ENCODE peak calls at places on chromosome 5, in eight cellular contexts. V is ecto neural progenitor cell, Z is T-cell, Q is GM23248, B is NCI-H774, U is Right ventricle myocardium superior, F is dorsolateral prefrontal cortex, T is hypothalamus. H is an unnamed sample.

GRCh38 chr5:28488752-28489151 is 1450.4 kb upstream of the CDH9 start:
- DNase-seq in V (no peak), Z (no peak), Q (no peak), B (no peak), U (no peak), F (no peak), T (no peak), H (no peak)

GRCh38 chr5:146041180-146041789 is 64.1 kb downstream of the PLAC8L1 start:
- DNase-seq in V (no peak), Z (no peak), Q (peak; percentile 35), B (no peak), U (no peak), F (no peak), T (no peak), H (no peak)

GRCh38 chr5:172006378-172007152 is at the start of gene FBXW11:
- DNase-seq in V (peak; percentile 96), Z (peak; percentile 93), Q (peak; percentile 99), B (peak; percentile 94), U (peak; percentile 98), F (peak; percentile 97), T (peak; percentile 92), H (peak; percentile 93)

GRCh38 chr5:14263700-14264099 is 120.6 kb downstream of the TRIO start:
- DNase-seq in V (no peak), Z (no peak), Q (no peak), B (no peak), U (no peak), F (no peak), T (no peak), H (no peak)

GRCh38 chr5:13985736-13986418 is 41.4 kb upstream of the DNAH5 start:
- DNase-seq in V (no peak), Z (no peak), Q (peak; percentile 83), B (no peak), U (no peak), F (no peak), T (no peak), H (no peak)

GRCh38 chr5:158435161-158435616 is 576.2 kb upstream of the CLINT1 start:
- DNase-seq in V (no peak), Z (no peak), Q (peak; percentile 58), B (no peak), U (no peak), F (no peak), T (no peak), H (no peak)

GRCh38 chr5:125612356-125613149 is 810.7 kb upstream of the GRAMD2B start:
- DNase-seq in V (no peak), Z (no peak), Q (no peak), B (peak; percentile 70), U (no peak), F (peak; percentile 46), T (peak; percentile 1), H (no peak)

GRCh38 chr5:160133918-160134304 is 14.7 kb upstream of the PWWP2A start:
- DNase-seq in V (no peak), Z (no peak), Q (no peak), B (no peak), U (no peak), F (no peak), T (no peak), H (no peak)

GRCh38 chr5:34534237-34535108 is 121.7 kb upstream of the RAI14 start:
- DNase-seq in V (no peak), Z (no peak), Q (peak; percentile 92), B (no peak), U (no peak), F (no peak), T (no peak), H (no peak)

GRCh38 chr5:156328176-156328575 is 1.2 kb downstream of the SGCD start:
- DNase-seq in V (no peak), Z (no peak), Q (peak; percentile 48), B (no peak), U (no peak), F (no peak), T (no peak), H (no peak)

GRCh38 chr5:178290376-178290775 is 57.8 kb upstream of the PHYKPL start:
- DNase-seq in V (no peak), Z (no peak), Q (no peak), B (no peak), U (peak; percentile 17), F (no peak), T (no peak), H (no peak)

GRCh38 chr5:88690619-88691560 is 192.1 kb downstream of the MEF2C start:
- DNase-seq in V (peak; percentile 85), Z (peak; percentile 46), Q (peak; percentile 84), B (peak; percentile 69), U (peak; percentile 78), F (peak; percentile 89), T (peak; percentile 64), H (no peak)

GRCh38 chr5:180605554-180606214 is 14.4 kb upstream of the SCGB3A1 start:
- DNase-seq in V (peak; percentile 70), Z (peak; percentile 26), Q (peak; percentile 57), B (peak; percentile 17), U (peak; percentile 16), F (no peak), T (no peak), H (no peak)

GRCh38 chr5:84783003-84783402 is 398.3 kb upstream of the EDIL3 start:
- DNase-seq in V (no peak), Z (no peak), Q (no peak), B (no peak), U (no peak), F (no peak), T (no peak), H (no peak)

GRCh38 chr5:125668904-125669303 is 754.3 kb upstream of the GRAMD2B start:
- DNase-seq in V (no peak), Z (no peak), Q (no peak), B (peak; percentile 40), U (no peak), F (no peak), T (no peak), H (no peak)

GRCh38 chr5:132733499-132734148 is 3.7 kb downstream of the KIF3A start:
- DNase-seq in V (no peak), Z (no peak), Q (no peak), B (no peak), U (no peak), F (no peak), T (no peak), H (no peak)

GRCh38 chr5:142531977-142532376 is 153.9 kb downstream of the FGF1 start:
- DNase-seq in V (no peak), Z (no peak), Q (no peak), B (no peak), U (no peak), F (no peak), T (no peak), H (no peak)

GRCh38 chr5:97544279-97545077 is 361.4 kb upstream of the RIOK2 start:
- DNase-seq in V (no peak), Z (no peak), Q (peak; percentile 49), B (no peak), U (no peak), F (no peak), T (no peak), H (no peak)

GRCh38 chr5:40831346-40832210 is 3.4 kb downstream of the RPL37 start:
- DNase-seq in V (no peak), Z (no peak), Q (no peak), B (no peak), U (no peak), F (no peak), T (no peak), H (no peak)

GRCh38 chr5:126464959-126465358 is 41.8 kb downstream of the GRAMD2B start:
- DNase-seq in V (no peak), Z (no peak), Q (no peak), B (peak; percentile 79), U (no peak), F (no peak), T (no peak), H (no peak)

GRCh38 chr5:137217599-137218200 is 281.4 kb downstream of the SPOCK1 start:
- DNase-seq in V (no peak), Z (no peak), Q (peak; percentile 58), B (no peak), U (no peak), F (no peak), T (no peak), H (no peak)

GRCh38 chr5:132418876-132419275 is 49.4 kb downstream of the SLC22A5 start:
- DNase-seq in V (no peak), Z (no peak), Q (peak; percentile 24), B (no peak), U (no peak), F (no peak), T (no peak), H (no peak)

GRCh38 chr5:169294621-169295020 is 6.3 kb downstream of the SLIT3 start:
- DNase-seq in V (no peak), Z (no peak), Q (no peak), B (no peak), U (no peak), F (no peak), T (no peak), H (no peak)

GRCh38 chr5:173245319-173246134 is 10.5 kb upstream of the NKX2-5 start:
- DNase-seq in V (peak; percentile 78), Z (no peak), Q (no peak), B (no peak), U (no peak), F (no peak), T (no peak), H (no peak)

GRCh38 chr5:168301593-168302388 is 10.3 kb downstream of the WWC1 start:
- DNase-seq in V (no peak), Z (no peak), Q (peak; percentile 70), B (no peak), U (no peak), F (no peak), T (no peak), H (no peak)

H was measured in neuronal stem cell.